ENCODE peak calls at places on chromosomes 3 and 15, in six cellular contexts. P is pancreas; A is RWPE2; X is Peyer's patch; L is CD4-positive, CD25-positive, alpha-beta regulatory T cell; W is tibial artery. D is an unnamed sample. For H3K36me3, the result is how much of the 10 kb centered on the place peaks cover.

GRCh38 chr15:52252781-52253180 is 42.8 kb downstream of the MYO5C start:
- DNase-seq in P (no peak), X (no peak), W (no peak), L (no peak), A (no peak), D (peak)

GRCh38 chr15:56732135-56732880 is 1.0 kb downstream of the ZNF280D start:
- DNase-seq in L (no peak), P (no peak), A (no peak), W (no peak), X (peak), D (peak)

GRCh38 chr15:74791667-74792066 is 9.8 kb downstream of the CSK start:
- DNase-seq in L (no peak), X (no peak), A (no peak), W (no peak), P (no peak), D (no peak)

GRCh38 chr15:69953816-69954215 is 143.9 kb downstream of the TLE3 start:
- DNase-seq in L (no peak), P (no peak), X (no peak), A (no peak), W (no peak), D (no peak)

GRCh38 chr15:40706121-40706520 is 11.1 kb downstream of the RAD51 start:
- DNase-seq in W (no peak), A (no peak), P (no peak), X (no peak), L (no peak), D (no peak)

GRCh38 chr3:63932509-63933212 is 20.5 kb upstream of the SCAANT1 start:
- DNase-seq in X (no peak), W (no peak), P (no peak), L (no peak), A (no peak), D (no peak)

GRCh38 chr3:44104668-44105321 is 136.9 kb upstream of the TOPAZ1 start:
- DNase-seq in A (peak), W (no peak), L (no peak), P (no peak), X (no peak), D (no peak)

GRCh38 chr3:52798978-52799476 is 4.4 kb downstream of the ITIH3 start:
- DNase-seq in W (no peak), X (no peak), P (no peak), A (peak), L (no peak), D (peak)

GRCh38 chr15:62691008-62691407 is 351.5 kb upstream of the TPM1 start:
- DNase-seq in A (no peak), W (no peak), X (no peak), P (no peak), L (no peak), D (no peak)

GRCh38 chr3:155367510-155367909 is 74.0 kb upstream of the STRIT1 start:
- DNase-seq in P (no peak), X (no peak), A (no peak), W (no peak), L (no peak), D (no peak)

GRCh38 chr15:51307811-51308210 is 30.6 kb downstream of the CYP19A1 start:
- DNase-seq in A (no peak), P (no peak), X (no peak), W (peak), L (no peak), D (peak)

GRCh38 chr3:25532763-25533162 is 104.7 kb downstream of the RARB start:
- DNase-seq in X (peak), A (no peak), W (no peak), L (no peak), P (no peak), D (peak)

GRCh38 chr3:48112813-48113212 is 75.4 kb downstream of the CDC25A start:
- DNase-seq in W (no peak), X (no peak), P (no peak), A (no peak), L (no peak), D (no peak)

GRCh38 chr3:129783470-129783869 is 110.0 kb downstream of the TMCC1 start:
- DNase-seq in L (no peak), X (no peak), W (no peak), A (no peak), P (no peak), D (no peak)

GRCh38 chr3:48187579-48188265 is 495 bp downstream of the CDC25A start:
- DNase-seq in A (peak), X (peak), W (peak), L (peak), P (peak), D (peak)

GRCh38 chr3:183823963-183824362 is 1.4 kb downstream of the MAP6D1 start:
- DNase-seq in L (no peak), P (no peak), A (no peak), X (peak), W (no peak), D (no peak)

DNA sequence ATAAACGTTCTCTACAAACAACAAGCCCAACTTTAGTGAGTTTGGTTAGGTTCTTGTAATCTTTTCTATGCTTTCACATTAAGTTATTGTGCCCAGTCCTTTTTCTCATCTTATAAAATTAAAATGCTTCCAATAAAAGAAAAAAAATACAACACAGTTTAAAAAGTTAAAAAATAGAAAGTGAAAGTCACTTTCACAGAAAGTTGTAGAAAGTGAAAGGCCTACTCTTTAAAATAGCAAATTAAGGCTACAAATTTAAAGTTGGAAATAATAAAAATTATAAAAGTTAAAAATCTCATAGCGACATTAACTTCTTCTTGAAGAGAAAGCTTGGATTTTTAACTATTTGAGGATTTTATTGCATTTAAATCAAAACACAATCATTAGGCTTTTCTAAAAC is 35.9 kb downstream of the CD47 start:
- DNase-seq in L (no peak), X (no peak), A (no peak), P (no peak), W (no peak), D (no peak)
- H3K36me3 ChIP-seq in L (half or more), X (under half), A (under half), P (under half), W (under half), D (under half)

GRCh38 chr3:131501949-131502348 is 822 bp downstream of the MRPL3 start:
- DNase-seq in W (no peak), X (no peak), A (no peak), L (no peak), P (no peak), D (no peak)

GRCh38 chr3:131502530-131503327 is at the start of gene MRPL3:
- DNase-seq in L (peak), P (peak), W (peak), A (peak), X (peak), D (peak)

GRCh38 chr3:131503328-131503650 is 518 bp upstream of the MRPL3 start:
- DNase-seq in L (no peak), W (no peak), P (no peak), X (no peak), A (no peak), D (peak)
- H3K36me3 ChIP-seq in L (under half), W (under half), P (under half), X (under half), A (under half), D (under half)

DNA sequence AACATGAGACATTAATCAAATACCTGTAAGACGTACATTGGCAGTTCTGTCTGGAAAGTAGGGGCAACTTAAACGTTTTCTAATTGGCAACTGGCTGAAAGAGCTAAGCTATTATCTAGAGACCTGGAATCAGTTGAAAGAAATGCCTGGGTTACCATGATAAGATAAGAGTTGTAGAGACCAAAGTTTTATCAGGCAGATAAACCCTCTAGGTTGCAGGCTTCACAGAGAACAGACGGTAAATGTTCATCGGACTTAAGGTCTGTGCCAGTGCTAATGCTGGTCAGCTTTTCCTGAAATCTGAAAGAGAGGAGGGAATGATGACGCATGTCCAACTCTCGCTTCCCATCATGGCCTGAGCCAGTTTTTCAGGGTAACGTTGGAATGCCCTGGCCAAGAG is 196.2 kb downstream of the ROBO2 start:
- DNase-seq in P (no peak), X (no peak), L (no peak), A (no peak), W (no peak), D (no peak)
- H3K36me3 ChIP-seq in P (under half), X (under half), L (under half), A (under half), W (under half), D (under half)

DNA sequence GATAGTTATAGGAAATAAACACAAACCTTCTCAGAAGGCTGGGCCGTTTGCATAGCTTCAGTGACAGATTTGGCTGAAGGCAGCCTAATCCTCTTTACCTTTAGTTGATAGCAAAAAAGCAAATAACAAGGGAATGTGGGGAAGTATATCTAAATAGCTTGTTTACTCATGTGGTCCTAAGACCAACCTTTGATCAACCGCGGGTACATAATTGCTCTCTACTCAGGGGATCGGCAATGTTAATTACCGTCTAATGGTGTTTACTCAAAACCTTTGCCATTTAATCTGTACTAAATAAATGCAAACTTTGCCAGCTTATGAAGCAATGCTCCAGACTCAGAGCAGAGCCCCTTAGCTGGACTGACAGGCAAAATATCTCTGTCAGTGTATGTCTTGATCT is 51.6 kb downstream of the EIF3J start:
- DNase-seq in A (no peak), L (no peak), P (no peak), X (no peak), W (no peak), D (no peak)
- H3K36me3 ChIP-seq in A (half or more), L (half or more), P (under half), X (half or more), W (half or more), D (half or more)

D was measured in A673.